ENCODE peak calls at places on chromosomes 13 and 19, in eight cellular contexts. One of them, this sample, is unnamed.

GRCh38 chr13:110265682-110266430 is 41.1 kb downstream of the COL4A1 start:
- DNase-seq in cardiac muscle cell: no peak
- DNase-seq in lung: no peak
- DNase-seq in tibial nerve: no peak
- DNase-seq in aorta: peak; percentile 91
- DNase-seq in AG10803: no peak
- DNase-seq in fibroblast of pulmonary artery: no peak
- DNase-seq in skeletal muscle cell: no peak
- DNase-seq in this sample: no peak

GRCh38 chr19:2592824-2593223 is 109.7 kb downstream of the GNG7 start:
- DNase-seq in cardiac muscle cell: no peak
- DNase-seq in lung: no peak
- DNase-seq in tibial nerve: no peak
- DNase-seq in aorta: no peak
- DNase-seq in AG10803: no peak
- DNase-seq in fibroblast of pulmonary artery: no peak
- DNase-seq in skeletal muscle cell: no peak
- DNase-seq in this sample: no peak

GRCh38 chr13:67155898-67156717 is 74.0 kb downstream of the PCDH9 start:
- DNase-seq in cardiac muscle cell: no peak
- DNase-seq in lung: no peak
- DNase-seq in tibial nerve: no peak
- DNase-seq in aorta: no peak
- DNase-seq in AG10803: no peak
- DNase-seq in fibroblast of pulmonary artery: no peak
- DNase-seq in skeletal muscle cell: no peak
- DNase-seq in this sample: no peak

GRCh38 chr13:30114586-30115256 is 192.6 kb downstream of the KATNAL1 start:
- DNase-seq in cardiac muscle cell: peak; percentile 93
- DNase-seq in lung: peak; percentile 93
- DNase-seq in tibial nerve: peak; percentile 84
- DNase-seq in aorta: peak; percentile 92
- DNase-seq in AG10803: peak; percentile 75
- DNase-seq in fibroblast of pulmonary artery: peak; percentile 78
- DNase-seq in skeletal muscle cell: no peak
- DNase-seq in this sample: peak; percentile 68

GRCh38 chr13:92833071-92833470 is 393.5 kb upstream of the GPC6 start:
- DNase-seq in cardiac muscle cell: no peak
- DNase-seq in lung: no peak
- DNase-seq in tibial nerve: no peak
- DNase-seq in aorta: no peak
- DNase-seq in AG10803: no peak
- DNase-seq in fibroblast of pulmonary artery: peak; percentile 21
- DNase-seq in skeletal muscle cell: no peak
- DNase-seq in this sample: no peak

GRCh38 chr19:15210323-15210774 is 9.6 kb upstream of the NOTCH3 start:
- DNase-seq in cardiac muscle cell: no peak
- DNase-seq in lung: peak; percentile 49
- DNase-seq in tibial nerve: no peak
- DNase-seq in aorta: peak; percentile 90
- DNase-seq in AG10803: peak; percentile 67
- DNase-seq in fibroblast of pulmonary artery: peak; percentile 74
- DNase-seq in skeletal muscle cell: peak; percentile 85
- DNase-seq in this sample: peak; percentile 72

GRCh38 chr19:11381535-11382369 is 2.4 kb downstream of the EPOR start:
- DNase-seq in cardiac muscle cell: peak; percentile 63
- DNase-seq in lung: peak; percentile 55
- DNase-seq in tibial nerve: no peak
- DNase-seq in aorta: peak; percentile 84
- DNase-seq in AG10803: peak; percentile 61
- DNase-seq in fibroblast of pulmonary artery: peak; percentile 87
- DNase-seq in skeletal muscle cell: peak; percentile 46
- DNase-seq in this sample: peak; percentile 81

GRCh38 chr13:80454245-80454644 is 113.3 kb upstream of the SPRY2 start:
- DNase-seq in cardiac muscle cell: no peak
- DNase-seq in lung: no peak
- DNase-seq in tibial nerve: no peak
- DNase-seq in aorta: no peak
- DNase-seq in AG10803: no peak
- DNase-seq in fibroblast of pulmonary artery: peak; percentile 81
- DNase-seq in skeletal muscle cell: peak; percentile 58
- DNase-seq in this sample: peak; percentile 55

GRCh38 chr13:80712026-80712425 is 371.1 kb upstream of the SPRY2 start:
- DNase-seq in cardiac muscle cell: no peak
- DNase-seq in lung: no peak
- DNase-seq in tibial nerve: no peak
- DNase-seq in aorta: no peak
- DNase-seq in AG10803: no peak
- DNase-seq in fibroblast of pulmonary artery: peak; percentile 38
- DNase-seq in skeletal muscle cell: no peak
- DNase-seq in this sample: no peak

GRCh38 chr13:60397693-60398437 is 845 bp downstream of the TDRD3 start:
- DNase-seq in cardiac muscle cell: peak; percentile 75
- DNase-seq in lung: peak; percentile 58
- DNase-seq in tibial nerve: peak; percentile 16
- DNase-seq in aorta: peak; percentile 78
- DNase-seq in AG10803: peak; percentile 72
- DNase-seq in fibroblast of pulmonary artery: peak; percentile 76
- DNase-seq in skeletal muscle cell: peak; percentile 16
- DNase-seq in this sample: peak; percentile 57

GRCh38 chr13:108020027-108020426 is 195.3 kb downstream of the LIG4 start:
- DNase-seq in cardiac muscle cell: no peak
- DNase-seq in lung: no peak
- DNase-seq in tibial nerve: no peak
- DNase-seq in aorta: no peak
- DNase-seq in AG10803: no peak
- DNase-seq in fibroblast of pulmonary artery: no peak
- DNase-seq in skeletal muscle cell: no peak
- DNase-seq in this sample: no peak

GRCh38 chr13:45231722-45232121 is 30.9 kb upstream of the KCTD4 start:
- DNase-seq in cardiac muscle cell: no peak
- DNase-seq in lung: no peak
- DNase-seq in tibial nerve: no peak
- DNase-seq in aorta: no peak
- DNase-seq in AG10803: peak; percentile 43
- DNase-seq in fibroblast of pulmonary artery: peak; percentile 65
- DNase-seq in skeletal muscle cell: no peak
- DNase-seq in this sample: peak; percentile 37

GRCh38 chr19:40464059-40465024 is 1.2 kb downstream of the BLVRB start:
- DNase-seq in cardiac muscle cell: peak; percentile 82
- DNase-seq in lung: peak; percentile 92
- DNase-seq in tibial nerve: peak; percentile 87
- DNase-seq in aorta: peak; percentile 92
- DNase-seq in AG10803: peak; percentile 90
- DNase-seq in fibroblast of pulmonary artery: peak; percentile 93
- DNase-seq in skeletal muscle cell: peak; percentile 56
- DNase-seq in this sample: peak; percentile 92

GRCh38 chr13:98978280-98978679 is 416 bp upstream of the DOCK9 start:
- DNase-seq in cardiac muscle cell: no peak
- DNase-seq in lung: no peak
- DNase-seq in tibial nerve: no peak
- DNase-seq in aorta: no peak
- DNase-seq in AG10803: peak; percentile 91
- DNase-seq in fibroblast of pulmonary artery: peak; percentile 65
- DNase-seq in skeletal muscle cell: peak; percentile 53
- DNase-seq in this sample: peak; percentile 84

GRCh38 chr13:32811297-32811800 is 204.9 kb upstream of the KL start:
- DNase-seq in cardiac muscle cell: no peak
- DNase-seq in lung: no peak
- DNase-seq in tibial nerve: no peak
- DNase-seq in aorta: no peak
- DNase-seq in AG10803: peak; percentile 55
- DNase-seq in fibroblast of pulmonary artery: no peak
- DNase-seq in skeletal muscle cell: no peak
- DNase-seq in this sample: peak; percentile 11

GRCh38 chr13:38002596-38002995 is 133.0 kb upstream of the TRPC4 start:
- DNase-seq in cardiac muscle cell: no peak
- DNase-seq in lung: no peak
- DNase-seq in tibial nerve: no peak
- DNase-seq in aorta: no peak
- DNase-seq in AG10803: no peak
- DNase-seq in fibroblast of pulmonary artery: no peak
- DNase-seq in skeletal muscle cell: no peak
- DNase-seq in this sample: no peak

GRCh38 chr13:27270594-27271520 is at the start of gene RASL11A:
- DNase-seq in cardiac muscle cell: peak; percentile 91
- DNase-seq in lung: peak; percentile 85
- DNase-seq in tibial nerve: peak; percentile 69
- DNase-seq in aorta: peak; percentile 93
- DNase-seq in AG10803: peak; percentile 82
- DNase-seq in fibroblast of pulmonary artery: peak; percentile 88
- DNase-seq in skeletal muscle cell: peak; percentile 49
- DNase-seq in this sample: peak; percentile 81

GRCh38 chr19:2145831-2146241 is 5.5 kb downstream of the AP3D1 start:
- DNase-seq in cardiac muscle cell: peak; percentile 29
- DNase-seq in lung: no peak
- DNase-seq in tibial nerve: no peak
- DNase-seq in aorta: no peak
- DNase-seq in AG10803: no peak
- DNase-seq in fibroblast of pulmonary artery: no peak
- DNase-seq in skeletal muscle cell: no peak
- DNase-seq in this sample: no peak

GRCh38 chr19:2148482-2149135 is 2.8 kb downstream of the AP3D1 start:
- DNase-seq in cardiac muscle cell: no peak
- DNase-seq in lung: no peak
- DNase-seq in tibial nerve: no peak
- DNase-seq in aorta: no peak
- DNase-seq in AG10803: no peak
- DNase-seq in fibroblast of pulmonary artery: no peak
- DNase-seq in skeletal muscle cell: no peak
- DNase-seq in this sample: no peak

GRCh38 chr19:31126236-31126635 is 223.0 kb downstream of the TSHZ3 start:
- DNase-seq in cardiac muscle cell: no peak
- DNase-seq in lung: no peak
- DNase-seq in tibial nerve: no peak
- DNase-seq in aorta: no peak
- DNase-seq in AG10803: no peak
- DNase-seq in fibroblast of pulmonary artery: no peak
- DNase-seq in skeletal muscle cell: no peak
- DNase-seq in this sample: no peak

GRCh38 chr13:51768378-51768921 is 35.5 kb downstream of the DHRS12 start:
- DNase-seq in cardiac muscle cell: peak; percentile 73
- DNase-seq in lung: no peak
- DNase-seq in tibial nerve: no peak
- DNase-seq in aorta: no peak
- DNase-seq in AG10803: no peak
- DNase-seq in fibroblast of pulmonary artery: no peak
- DNase-seq in skeletal muscle cell: no peak
- DNase-seq in this sample: no peak

GRCh38 chr13:114151565-114152284 is 19.3 kb upstream of the RASA3 start:
- DNase-seq in cardiac muscle cell: peak; percentile 32
- DNase-seq in lung: no peak
- DNase-seq in tibial nerve: no peak
- DNase-seq in aorta: peak; percentile 43
- DNase-seq in AG10803: no peak
- DNase-seq in fibroblast of pulmonary artery: no peak
- DNase-seq in skeletal muscle cell: no peak
- DNase-seq in this sample: no peak

GRCh38 chr19:10744222-10744847 is 26.5 kb downstream of the DNM2 start:
- DNase-seq in cardiac muscle cell: no peak
- DNase-seq in lung: no peak
- DNase-seq in tibial nerve: no peak
- DNase-seq in aorta: no peak
- DNase-seq in AG10803: no peak
- DNase-seq in fibroblast of pulmonary artery: no peak
- DNase-seq in skeletal muscle cell: no peak
- DNase-seq in this sample: no peak

GRCh38 chr19:47071731-47072130 is 23.3 kb upstream of the TMEM160 start:
- DNase-seq in cardiac muscle cell: no peak
- DNase-seq in lung: no peak
- DNase-seq in tibial nerve: no peak
- DNase-seq in aorta: no peak
- DNase-seq in AG10803: no peak
- DNase-seq in fibroblast of pulmonary artery: no peak
- DNase-seq in skeletal muscle cell: no peak
- DNase-seq in this sample: no peak

GRCh38 chr13:104098421-104098820 is 1032.2 kb upstream of the SLC10A2 start:
- DNase-seq in cardiac muscle cell: no peak
- DNase-seq in lung: no peak
- DNase-seq in tibial nerve: no peak
- DNase-seq in aorta: no peak
- DNase-seq in AG10803: no peak
- DNase-seq in fibroblast of pulmonary artery: peak; percentile 7
- DNase-seq in skeletal muscle cell: no peak
- DNase-seq in this sample: no peak

GRCh38 chr19:408441-409005 is 424 bp downstream of the C2CD4C start:
- DNase-seq in cardiac muscle cell: peak; percentile 20
- DNase-seq in lung: no peak
- DNase-seq in tibial nerve: peak; percentile 6
- DNase-seq in aorta: peak; percentile 45
- DNase-seq in AG10803: no peak
- DNase-seq in fibroblast of pulmonary artery: no peak
- DNase-seq in skeletal muscle cell: no peak
- DNase-seq in this sample: no peak
- H3K4me3 ChIP-seq in cardiac muscle cell: peak overlapping the region; percentile 81
- H3K4me3 ChIP-seq in lung: peak overlapping the region; percentile 25
- H3K4me3 ChIP-seq in tibial nerve: peak overlapping the region; percentile 45
- H3K4me3 ChIP-seq in aorta: peak overlapping the region; percentile 49
- H3K4me3 ChIP-seq in AG10803: no peak overlapping the region
- H3K4me3 ChIP-seq in fibroblast of pulmonary artery: no peak overlapping the region
- H3K4me3 ChIP-seq in skeletal muscle cell: peak overlapping the region; percentile 31
- H3K4me3 ChIP-seq in this sample: no peak overlapping the region

GRCh38 chr19:36916991-36917390 is 859 bp downstream of the ZNF568 start:
- DNase-seq in cardiac muscle cell: peak; percentile 6
- DNase-seq in lung: no peak
- DNase-seq in tibial nerve: no peak
- DNase-seq in aorta: no peak
- DNase-seq in AG10803: peak; percentile 44
- DNase-seq in fibroblast of pulmonary artery: peak; percentile 38
- DNase-seq in skeletal muscle cell: peak; percentile 5
- DNase-seq in this sample: peak; percentile 25
- H3K4me3 ChIP-seq in cardiac muscle cell: peak overlapping the region; percentile 87
- H3K4me3 ChIP-seq in lung: peak overlapping the region; percentile 82
- H3K4me3 ChIP-seq in tibial nerve: peak overlapping the region; percentile 91
- H3K4me3 ChIP-seq in aorta: peak overlapping the region; percentile 81
- H3K4me3 ChIP-seq in AG10803: peak overlapping the region; percentile 85
- H3K4me3 ChIP-seq in fibroblast of pulmonary artery: peak overlapping the region; percentile 68
- H3K4me3 ChIP-seq in skeletal muscle cell: peak overlapping the region; percentile 78
- H3K4me3 ChIP-seq in this sample: peak overlapping the region; percentile 86

DNA sequence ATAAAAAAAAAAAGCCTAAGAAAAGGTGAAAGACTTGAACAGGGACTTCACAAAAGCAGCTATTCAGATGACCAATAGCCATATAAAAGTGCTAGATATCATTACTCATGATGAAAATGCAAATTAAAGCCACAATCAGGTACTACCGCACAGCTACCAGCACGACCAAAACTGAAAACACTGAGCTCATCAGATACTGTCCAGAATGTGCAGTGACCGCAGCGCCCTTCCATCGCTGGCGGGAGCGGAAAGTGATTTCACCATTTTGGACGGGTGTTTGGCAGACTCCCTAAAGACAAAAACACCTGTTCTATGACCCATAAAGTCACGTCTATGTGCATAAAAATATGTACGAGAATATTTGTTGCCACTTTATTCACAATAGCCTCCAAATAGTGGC is 60.7 kb downstream of the SLC6A16 start:
- DNase-seq in cardiac muscle cell: no peak
- DNase-seq in lung: no peak
- DNase-seq in tibial nerve: no peak
- DNase-seq in aorta: no peak
- DNase-seq in AG10803: no peak
- DNase-seq in fibroblast of pulmonary artery: no peak
- DNase-seq in skeletal muscle cell: no peak
- DNase-seq in this sample: no peak
- H3K4me3 ChIP-seq in cardiac muscle cell: no peak overlapping the region
- H3K4me3 ChIP-seq in lung: no peak overlapping the region
- H3K4me3 ChIP-seq in tibial nerve: no peak overlapping the region
- H3K4me3 ChIP-seq in aorta: no peak overlapping the region
- H3K4me3 ChIP-seq in AG10803: no peak overlapping the region
- H3K4me3 ChIP-seq in fibroblast of pulmonary artery: no peak overlapping the region
- H3K4me3 ChIP-seq in skeletal muscle cell: no peak overlapping the region
- H3K4me3 ChIP-seq in this sample: no peak overlapping the region

GRCh38 chr19:33621811-33622504 is at the start of gene CHST8:
- DNase-seq in cardiac muscle cell: peak; percentile 80
- DNase-seq in lung: no peak
- DNase-seq in tibial nerve: no peak
- DNase-seq in aorta: no peak
- DNase-seq in AG10803: peak; percentile 20
- DNase-seq in fibroblast of pulmonary artery: peak; percentile 16
- DNase-seq in skeletal muscle cell: no peak
- DNase-seq in this sample: no peak
- H3K4me3 ChIP-seq in cardiac muscle cell: peak within 1 kb of the TSS; percentile 64
- H3K4me3 ChIP-seq in lung: peak within 1 kb of the TSS; percentile 26
- H3K4me3 ChIP-seq in tibial nerve: peak within 1 kb of the TSS; percentile 22
- H3K4me3 ChIP-seq in aorta: no peak within 1 kb of the TSS
- H3K4me3 ChIP-seq in AG10803: peak within 1 kb of the TSS; percentile 7
- H3K4me3 ChIP-seq in fibroblast of pulmonary artery: no peak within 1 kb of the TSS
- H3K4me3 ChIP-seq in skeletal muscle cell: peak within 1 kb of the TSS; percentile 29
- H3K4me3 ChIP-seq in this sample: peak within 1 kb of the TSS; percentile 29

This sample was measured in brain microvascular endothelial cell.